ENCODE peak calls at places on chromosomes 3 and 15, in nine cellular contexts. M, H, P, Q, G, X, R, I and U are unnamed samples.

GRCh38 chr3:89851974-89852621 is 744.7 kb downstream of the EPHA3 start:
- DNase-seq in M (no peak), H (peak; percentile 72), P (no peak), Q (no peak), G (no peak), X (no peak), R (peak; percentile 76), I (no peak), U (no peak)

GRCh38 chr3:127170794-127171193 is 22.1 kb upstream of the PRR23E start:
- DNase-seq in M (no peak), H (peak; percentile 27), P (no peak), Q (no peak), G (no peak), X (no peak), R (peak; percentile 19), I (peak; percentile 16), U (no peak)

GRCh38 chr3:150736316-150736719 is 26.7 kb downstream of the SIAH2 start:
- DNase-seq in M (no peak), H (no peak), P (no peak), Q (no peak), G (peak; percentile 63), X (no peak), R (no peak), I (peak; percentile 37), U (peak; percentile 49)

GRCh38 chr3:8745619-8746370 is 12.2 kb downstream of the CAV3 start:
- DNase-seq in M (no peak), H (no peak), P (no peak), Q (no peak), G (no peak), X (no peak), R (no peak), I (no peak), U (no peak)

GRCh38 chr15:45603881-45604280 is 16.7 kb downstream of the BLOC1S6 start:
- DNase-seq in M (no peak), H (no peak), P (no peak), Q (no peak), G (no peak), X (no peak), R (no peak), I (no peak), U (no peak)

GRCh38 chr3:9339750-9340449 is 23.0 kb upstream of the THUMPD3 start:
- DNase-seq in M (no peak), H (peak; percentile 45), P (no peak), Q (no peak), G (peak; percentile 35), X (peak; percentile 12), R (peak; percentile 38), I (no peak), U (no peak)

GRCh38 chr3:31265646-31266423 is 266.9 kb upstream of the STT3B start:
- DNase-seq in M (no peak), H (no peak), P (no peak), Q (no peak), G (no peak), X (no peak), R (no peak), I (no peak), U (no peak)

GRCh38 chr3:158789592-158789991 is 12.3 kb upstream of the MFSD1 start:
- DNase-seq in M (peak; percentile 46), H (peak; percentile 87), P (peak; percentile 37), Q (no peak), G (peak; percentile 64), X (no peak), R (peak; percentile 75), I (peak; percentile 43), U (no peak)

GRCh38 chr3:106703524-106703923 is 673.7 kb upstream of the CCDC54 start:
- DNase-seq in M (no peak), H (no peak), P (no peak), Q (no peak), G (no peak), X (no peak), R (no peak), I (no peak), U (no peak)

GRCh38 chr3:38549486-38549885 is 53.3 kb downstream of the EXOG start:
- DNase-seq in M (no peak), H (no peak), P (no peak), Q (no peak), G (no peak), X (no peak), R (no peak), I (no peak), U (no peak)

GRCh38 chr3:124202754-124203153 is 210.8 kb upstream of the ROPN1 start:
- DNase-seq in M (no peak), H (peak; percentile 24), P (no peak), Q (no peak), G (no peak), X (no peak), R (no peak), I (no peak), U (no peak)

GRCh38 chr15:29821416-29822099 is 710 bp downstream of the TJP1 start:
- DNase-seq in M (peak; percentile 84), H (peak; percentile 79), P (peak; percentile 64), Q (no peak), G (peak; percentile 83), X (peak; percentile 70), R (peak; percentile 84), I (peak; percentile 90), U (no peak)

GRCh38 chr3:178845446-178846118 is 226.0 kb downstream of the ZMAT3 start:
- DNase-seq in M (no peak), H (no peak), P (no peak), Q (no peak), G (no peak), X (no peak), R (no peak), I (peak; percentile 20), U (no peak)

GRCh38 chr3:123618768-123619484 is 34.1 kb upstream of the HACD2 start:
- DNase-seq in M (no peak), H (peak; percentile 94), P (no peak), Q (peak; percentile 83), G (peak; percentile 58), X (no peak), R (peak; percentile 80), I (peak; percentile 53), U (no peak)

GRCh38 chr15:69686626-69687025 is 234.0 kb downstream of the RPLP1 start:
- DNase-seq in M (no peak), H (no peak), P (no peak), Q (no peak), G (no peak), X (no peak), R (no peak), I (no peak), U (no peak)
- H3K9me3 ChIP-seq in M (no peaks in the 10 kb centered on the region), H (no peaks in the 10 kb centered on the region), P (no peaks in the 10 kb centered on the region), Q (no peaks in the 10 kb centered on the region), G (no peaks in the 10 kb centered on the region), X (peaks cover 6% of the 10 kb centered on the region), R (peaks cover 10% of the 10 kb centered on the region), I (peaks cover 20% of the 10 kb centered on the region), U (no peaks in the 10 kb centered on the region)

GRCh38 chr3:62379206-62379834 is 6.0 kb upstream of the FEZF2 start:
- DNase-seq in M (no peak), H (no peak), P (no peak), Q (no peak), G (no peak), X (no peak), R (no peak), I (no peak), U (no peak)
- TF ChIP-seq EZH2 in M (no peak), H (no peak), P (no peak), Q (no peak), G (no peak), X (no peak), R (no peak), I (peak; percentile 56), U (peak; percentile 85)

DNA sequence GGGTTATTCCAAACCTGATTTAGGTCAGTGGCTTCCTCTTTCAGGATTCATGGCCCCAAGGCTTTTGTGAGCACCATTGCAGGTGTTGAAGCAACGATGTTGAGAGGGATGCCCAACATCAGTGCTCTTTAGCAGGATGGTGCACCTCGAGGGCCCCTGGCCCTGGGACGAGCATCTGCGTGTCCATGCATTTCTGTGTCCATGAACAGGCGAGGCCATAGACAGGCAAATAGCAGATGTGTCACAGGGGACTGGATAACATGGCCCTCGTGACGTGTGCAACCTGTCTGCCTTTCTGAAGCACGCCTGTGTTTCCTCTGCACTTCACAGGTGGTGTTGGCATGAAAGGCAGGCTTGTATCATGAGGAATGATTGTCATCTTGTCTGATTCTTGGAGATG is 132.3 kb downstream of the SNRPN start:
- DNase-seq in M (no peak), H (no peak), P (no peak), Q (no peak), G (no peak), X (no peak), R (no peak), I (no peak), U (no peak)
- H3K9me3 ChIP-seq in M (no peaks in the 10 kb centered on the region), H (peaks cover 2% of the 10 kb centered on the region), P (no peaks in the 10 kb centered on the region), Q (peaks cover 6% of the 10 kb centered on the region), G (no peaks in the 10 kb centered on the region), X (peaks cover 3% of the 10 kb centered on the region), R (peaks cover 20% of the 10 kb centered on the region), I (peaks cover 74% of the 10 kb centered on the region), U (peaks cover 45% of the 10 kb centered on the region)

DNA sequence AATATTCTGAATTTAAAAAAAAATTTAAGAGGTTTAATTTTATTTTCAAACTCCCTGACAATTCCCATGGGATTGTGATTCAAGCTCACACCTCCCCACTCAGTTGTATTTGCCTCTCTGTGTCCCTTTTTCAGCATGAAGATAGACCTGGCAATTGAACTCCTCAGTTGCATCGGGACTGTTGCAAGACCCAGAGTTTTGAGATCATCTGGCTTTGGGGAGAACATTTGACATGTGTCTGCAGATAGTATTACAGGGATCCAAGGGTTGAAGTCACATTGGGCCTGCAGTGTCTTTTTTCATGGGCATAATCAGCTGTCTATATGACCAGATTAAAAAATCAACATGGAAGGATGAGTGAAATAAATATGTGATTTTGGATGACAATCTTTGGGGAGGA is 91.1 kb upstream of the EOMES start:
- DNase-seq in M (no peak), H (no peak), P (no peak), Q (no peak), G (no peak), X (no peak), R (no peak), I (no peak), U (no peak)
- TF ChIP-seq EZH2 in M (no peak), H (no peak), P (no peak), Q (no peak), G (no peak), X (no peak), R (no peak), I (no peak), U (no peak)

DNA sequence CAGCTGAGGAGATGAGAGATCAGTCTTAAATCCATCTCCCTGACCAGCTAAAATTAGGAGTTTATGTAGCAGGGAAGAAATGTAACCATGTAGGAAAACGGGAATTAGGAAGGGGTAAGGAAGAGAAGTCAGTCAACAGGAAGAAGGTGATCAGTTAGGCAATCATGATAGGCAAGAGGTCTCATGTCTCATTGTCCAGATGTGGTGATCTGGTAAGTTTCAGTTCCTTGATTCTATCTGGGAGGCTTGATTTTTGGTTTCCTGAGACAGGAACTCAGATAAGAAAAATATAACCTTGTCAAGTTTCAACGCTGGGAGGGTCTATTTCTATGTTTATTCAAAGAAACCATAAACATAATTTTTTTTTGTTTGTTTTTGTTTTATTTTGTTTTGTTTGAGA is 40.3 kb upstream of the TBC1D5 start:
- DNase-seq in M (peak; percentile 13), H (no peak), P (no peak), Q (no peak), G (no peak), X (no peak), R (no peak), I (no peak), U (no peak)
- H3K9me3 ChIP-seq in M (no peaks in the 10 kb centered on the region), H (no peaks in the 10 kb centered on the region), P (peaks cover 2% of the 10 kb centered on the region), Q (no peaks in the 10 kb centered on the region), G (no peaks in the 10 kb centered on the region), X (no peaks in the 10 kb centered on the region), R (peaks cover 3% of the 10 kb centered on the region), I (no peaks in the 10 kb centered on the region), U (no peaks in the 10 kb centered on the region)